ENCODE peak calls at places on chromosomes 3 and 15, in ten cellular contexts. One of them, this sample, is unnamed.

GRCh38 chr3:194584866-194585265 is 48.4 kb downstream of the TMEM44 start:
- DNase-seq in IMR-90: peak; percentile 61
- DNase-seq in brain microvascular endothelial cell: no peak
- DNase-seq in tibial artery: no peak
- DNase-seq in pancreas: no peak
- DNase-seq in stomach: no peak
- DNase-seq in left lung: no peak
- DNase-seq in neuronal stem cell: no peak
- DNase-seq in ovary: no peak
- DNase-seq in GM23338: no peak
- DNase-seq in this sample: peak; percentile 59

GRCh38 chr3:58857423-58857822 is 190.8 kb upstream of the FAM3D start:
- DNase-seq in brain microvascular endothelial cell: no peak
- DNase-seq in IMR-90: no peak
- DNase-seq in neuronal stem cell: no peak
- DNase-seq in tibial artery: no peak
- DNase-seq in stomach: no peak
- DNase-seq in left lung: no peak
- DNase-seq in GM23338: no peak
- DNase-seq in ovary: no peak
- DNase-seq in pancreas: no peak
- DNase-seq in this sample: no peak

GRCh38 chr3:143935678-143936077 is 35.9 kb upstream of the DIPK2A start:
- DNase-seq in brain microvascular endothelial cell: no peak
- DNase-seq in neuronal stem cell: no peak
- DNase-seq in pancreas: no peak
- DNase-seq in GM23338: no peak
- DNase-seq in stomach: no peak
- DNase-seq in ovary: no peak
- DNase-seq in left lung: no peak
- DNase-seq in tibial artery: no peak
- DNase-seq in IMR-90: no peak
- DNase-seq in this sample: no peak

GRCh38 chr3:195828762-195829161 is 17.0 kb upstream of the MUC4 start:
- DNase-seq in neuronal stem cell: no peak
- DNase-seq in IMR-90: no peak
- DNase-seq in pancreas: no peak
- DNase-seq in ovary: no peak
- DNase-seq in brain microvascular endothelial cell: no peak
- DNase-seq in left lung: no peak
- DNase-seq in GM23338: no peak
- DNase-seq in tibial artery: no peak
- DNase-seq in stomach: no peak
- DNase-seq in this sample: no peak

GRCh38 chr15:41020829-41021228 is 67.6 kb downstream of the CHAC1 start:
- DNase-seq in tibial artery: no peak
- DNase-seq in IMR-90: no peak
- DNase-seq in brain microvascular endothelial cell: no peak
- DNase-seq in stomach: no peak
- DNase-seq in left lung: no peak
- DNase-seq in ovary: no peak
- DNase-seq in GM23338: no peak
- DNase-seq in neuronal stem cell: no peak
- DNase-seq in pancreas: no peak
- DNase-seq in this sample: no peak

GRCh38 chr15:67322481-67322880 is 67.9 kb downstream of the IQCH start:
- DNase-seq in IMR-90: peak; percentile 56
- DNase-seq in stomach: no peak
- DNase-seq in GM23338: peak; percentile 24
- DNase-seq in left lung: peak; percentile 20
- DNase-seq in pancreas: no peak
- DNase-seq in neuronal stem cell: no peak
- DNase-seq in ovary: no peak
- DNase-seq in brain microvascular endothelial cell: no peak
- DNase-seq in tibial artery: no peak
- DNase-seq in this sample: peak; percentile 46

GRCh38 chr15:67784856-67785430 is 40.4 kb upstream of the SKOR1 start:
- DNase-seq in neuronal stem cell: no peak
- DNase-seq in stomach: no peak
- DNase-seq in left lung: no peak
- DNase-seq in GM23338: no peak
- DNase-seq in pancreas: no peak
- DNase-seq in IMR-90: no peak
- DNase-seq in brain microvascular endothelial cell: no peak
- DNase-seq in ovary: no peak
- DNase-seq in tibial artery: no peak
- DNase-seq in this sample: no peak

GRCh38 chr3:46405301-46406079 is 1.4 kb downstream of the CCR5AS start:
- DNase-seq in GM23338: no peak
- DNase-seq in IMR-90: peak; percentile 12
- DNase-seq in stomach: peak; percentile 65
- DNase-seq in ovary: no peak
- DNase-seq in left lung: no peak
- DNase-seq in neuronal stem cell: no peak
- DNase-seq in tibial artery: peak; percentile 59
- DNase-seq in pancreas: no peak
- DNase-seq in brain microvascular endothelial cell: no peak
- DNase-seq in this sample: no peak

GRCh38 chr3:120566243-120566980 is 29.7 kb upstream of the NDUFB4 start:
- DNase-seq in neuronal stem cell: no peak
- DNase-seq in stomach: no peak
- DNase-seq in brain microvascular endothelial cell: no peak
- DNase-seq in pancreas: no peak
- DNase-seq in tibial artery: no peak
- DNase-seq in ovary: no peak
- DNase-seq in IMR-90: no peak
- DNase-seq in GM23338: no peak
- DNase-seq in left lung: no peak
- DNase-seq in this sample: no peak

GRCh38 chr3:184565421-184566211 is 4.0 kb downstream of the EPHB3 start:
- DNase-seq in IMR-90: peak; percentile 90
- DNase-seq in pancreas: peak; percentile 87
- DNase-seq in stomach: peak; percentile 88
- DNase-seq in brain microvascular endothelial cell: peak; percentile 39
- DNase-seq in tibial artery: no peak
- DNase-seq in GM23338: no peak
- DNase-seq in left lung: peak; percentile 85
- DNase-seq in neuronal stem cell: no peak
- DNase-seq in ovary: peak; percentile 71
- DNase-seq in this sample: peak; percentile 87

GRCh38 chr15:101371081-101371480 is 76.0 kb upstream of the SNRPA1 start:
- DNase-seq in ovary: no peak
- DNase-seq in IMR-90: no peak
- DNase-seq in left lung: no peak
- DNase-seq in tibial artery: no peak
- DNase-seq in neuronal stem cell: no peak
- DNase-seq in pancreas: no peak
- DNase-seq in stomach: no peak
- DNase-seq in brain microvascular endothelial cell: no peak
- DNase-seq in GM23338: no peak
- DNase-seq in this sample: no peak

GRCh38 chr15:71120428-71120944 is 5.2 kb downstream of the THSD4 start:
- DNase-seq in left lung: no peak
- DNase-seq in pancreas: peak; percentile 27
- DNase-seq in ovary: no peak
- DNase-seq in brain microvascular endothelial cell: no peak
- DNase-seq in tibial artery: no peak
- DNase-seq in IMR-90: no peak
- DNase-seq in neuronal stem cell: no peak
- DNase-seq in stomach: no peak
- DNase-seq in GM23338: peak; percentile 45
- DNase-seq in this sample: no peak

DNA sequence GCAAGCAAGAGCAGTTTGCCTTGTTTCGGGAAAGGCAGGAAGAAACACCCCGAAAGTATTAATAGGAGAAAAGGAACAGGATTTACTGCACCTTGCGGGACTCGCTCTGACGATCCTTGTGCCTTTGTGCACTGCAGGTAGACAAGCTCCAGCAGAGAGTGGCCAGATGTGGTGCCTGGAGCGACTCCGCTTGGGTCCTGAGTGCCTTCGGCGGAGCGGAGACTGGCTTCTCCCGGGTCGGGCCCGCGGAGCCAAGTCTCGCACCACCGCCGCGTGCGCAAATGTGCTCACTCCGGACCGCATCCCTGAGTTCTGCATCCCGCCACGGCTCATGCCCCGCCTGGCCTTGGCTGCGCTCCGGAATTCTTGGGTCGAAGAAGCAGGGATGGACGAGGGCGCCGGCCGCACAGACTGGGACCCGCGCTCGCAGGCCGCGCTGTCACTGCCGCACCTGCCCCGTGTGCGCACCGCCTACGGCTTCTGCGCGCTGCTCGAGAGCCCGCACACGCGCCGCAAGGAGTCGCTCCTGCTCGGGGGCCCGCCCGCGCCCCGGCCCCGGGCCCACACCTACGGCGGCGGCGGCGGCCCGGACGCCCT is 769 bp downstream of the C2CD4A start:
- DNase-seq in IMR-90: no peak
- DNase-seq in neuronal stem cell: peak; percentile 20
- DNase-seq in brain microvascular endothelial cell: no peak
- DNase-seq in ovary: peak; percentile 53
- DNase-seq in stomach: peak; percentile 37
- DNase-seq in left lung: peak; percentile 80
- DNase-seq in tibial artery: no peak
- DNase-seq in GM23338: peak; percentile 64
- DNase-seq in pancreas: peak; percentile 60
- DNase-seq in this sample: peak; percentile 13
- H3K4me3 ChIP-seq in IMR-90: peak overlapping the region; percentile 23
- H3K4me3 ChIP-seq in neuronal stem cell: peak overlapping the region; percentile 24
- H3K4me3 ChIP-seq in brain microvascular endothelial cell: peak overlapping the region; percentile 33
- H3K4me3 ChIP-seq in ovary: peak overlapping the region; percentile 48
- H3K4me3 ChIP-seq in stomach: peak overlapping the region; percentile 60
- H3K4me3 ChIP-seq in left lung: peak overlapping the region; percentile 57
- H3K4me3 ChIP-seq in tibial artery: peak overlapping the region; percentile 61
- H3K4me3 ChIP-seq in GM23338: peak overlapping the region; percentile 58
- H3K4me3 ChIP-seq in pancreas: peak overlapping the region; percentile 61
- H3K4me3 ChIP-seq in this sample: no peak overlapping the region

GRCh38 chr15:65192016-65192415 is 6.9 kb upstream of the CLPX start:
- DNase-seq in tibial artery: no peak
- DNase-seq in stomach: no peak
- DNase-seq in brain microvascular endothelial cell: peak; percentile 24
- DNase-seq in GM23338: peak; percentile 32
- DNase-seq in pancreas: no peak
- DNase-seq in left lung: no peak
- DNase-seq in IMR-90: peak; percentile 13
- DNase-seq in ovary: no peak
- DNase-seq in neuronal stem cell: no peak
- DNase-seq in this sample: peak; percentile 32
- H3K27me3 ChIP-seq in tibial artery: no peaks in the 10 kb centered on the region
- H3K27me3 ChIP-seq in stomach: no peaks in the 10 kb centered on the region
- H3K27me3 ChIP-seq in brain microvascular endothelial cell: no peaks in the 10 kb centered on the region
- H3K27me3 ChIP-seq in GM23338: no peaks in the 10 kb centered on the region
- H3K27me3 ChIP-seq in pancreas: no peaks in the 10 kb centered on the region
- H3K27me3 ChIP-seq in left lung: no peaks in the 10 kb centered on the region
- H3K27me3 ChIP-seq in IMR-90: peaks cover 18% of the 10 kb centered on the region
- H3K27me3 ChIP-seq in ovary: no peaks in the 10 kb centered on the region
- H3K27me3 ChIP-seq in neuronal stem cell: no peaks in the 10 kb centered on the region
- H3K27me3 ChIP-seq in this sample: no peaks in the 10 kb centered on the region

DNA sequence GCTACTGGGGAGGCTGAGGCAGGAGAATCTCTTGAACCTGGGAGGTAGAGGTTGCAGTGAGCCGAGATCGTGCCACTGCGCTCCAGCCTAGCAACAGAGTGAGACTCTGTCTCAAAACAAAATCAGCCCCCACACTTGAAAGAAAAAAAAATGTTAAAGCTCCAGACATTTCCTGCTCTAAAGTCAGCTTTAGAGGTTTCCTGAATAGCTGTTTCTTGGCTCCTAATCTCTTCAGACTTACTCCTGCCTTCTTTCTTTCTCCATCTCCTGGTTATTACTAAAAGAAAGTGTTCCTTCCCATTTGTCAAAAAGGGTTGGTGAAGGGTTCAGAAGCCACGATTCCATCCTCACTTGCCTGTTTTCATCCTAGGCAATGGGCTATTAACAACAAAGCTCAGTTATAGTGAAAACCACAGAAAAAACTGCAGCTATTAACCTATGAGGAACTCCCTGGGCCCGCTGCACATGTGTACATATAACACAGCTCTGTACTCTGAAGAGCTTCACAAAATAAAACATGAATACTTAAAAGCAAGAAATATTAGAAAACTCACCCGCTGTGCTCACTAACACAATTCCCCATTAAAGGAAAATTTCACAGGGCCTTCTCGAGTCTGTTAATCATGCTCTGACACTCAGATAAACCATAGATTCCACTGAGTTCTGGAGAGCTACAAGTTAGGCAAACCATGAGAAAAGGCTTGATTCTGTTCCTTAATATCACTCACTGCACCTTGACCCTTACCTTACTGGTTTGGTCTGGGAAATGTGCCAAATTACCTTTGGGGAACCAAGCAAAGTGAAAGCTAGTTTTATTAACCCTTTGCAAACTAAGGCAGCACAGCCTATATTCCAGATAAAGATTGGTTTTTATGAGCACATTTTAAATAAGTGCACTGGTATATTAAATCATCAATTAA is 89.9 kb upstream of the TSPAN3 start:
- DNase-seq in GM23338: peak; percentile 16
- DNase-seq in IMR-90: no peak
- DNase-seq in left lung: no peak
- DNase-seq in brain microvascular endothelial cell: no peak
- DNase-seq in ovary: no peak
- DNase-seq in neuronal stem cell: no peak
- DNase-seq in pancreas: no peak
- DNase-seq in stomach: peak; percentile 39
- DNase-seq in tibial artery: no peak
- DNase-seq in this sample: no peak
- H3K4me3 ChIP-seq in GM23338: no peak overlapping the region
- H3K4me3 ChIP-seq in IMR-90: no peak overlapping the region
- H3K4me3 ChIP-seq in left lung: no peak overlapping the region
- H3K4me3 ChIP-seq in brain microvascular endothelial cell: no peak overlapping the region
- H3K4me3 ChIP-seq in ovary: no peak overlapping the region
- H3K4me3 ChIP-seq in neuronal stem cell: no peak overlapping the region
- H3K4me3 ChIP-seq in pancreas: peak overlapping the region; percentile 2
- H3K4me3 ChIP-seq in stomach: peak overlapping the region; percentile 9
- H3K4me3 ChIP-seq in tibial artery: no peak overlapping the region
- H3K4me3 ChIP-seq in this sample: no peak overlapping the region

GRCh38 chr3:113536627-113537101 is 4.3 kb downstream of the SIDT1 start:
- DNase-seq in IMR-90: no peak
- DNase-seq in stomach: no peak
- DNase-seq in GM23338: no peak
- DNase-seq in ovary: no peak
- DNase-seq in tibial artery: no peak
- DNase-seq in brain microvascular endothelial cell: no peak
- DNase-seq in pancreas: no peak
- DNase-seq in left lung: no peak
- DNase-seq in neuronal stem cell: no peak
- DNase-seq in this sample: no peak
- H3K27me3 ChIP-seq in IMR-90: peaks cover 42% of the 10 kb centered on the region
- H3K27me3 ChIP-seq in stomach: no peaks in the 10 kb centered on the region
- H3K27me3 ChIP-seq in GM23338: peaks cover 42% of the 10 kb centered on the region
- H3K27me3 ChIP-seq in ovary: no peaks in the 10 kb centered on the region
- H3K27me3 ChIP-seq in tibial artery: no peaks in the 10 kb centered on the region
- H3K27me3 ChIP-seq in brain microvascular endothelial cell: peaks cover 32% of the 10 kb centered on the region
- H3K27me3 ChIP-seq in pancreas: no peaks in the 10 kb centered on the region
- H3K27me3 ChIP-seq in left lung: peaks cover 34% of the 10 kb centered on the region
- H3K27me3 ChIP-seq in neuronal stem cell: peaks cover 39% of the 10 kb centered on the region
- H3K27me3 ChIP-seq in this sample: peaks cover 51% of the 10 kb centered on the region

This sample was measured in MG63.